ENCODE peak calls at places on chromosomes 13 and 19, in five cellular contexts. M is A549, E is endothelial cell of umbilical vein, V is HepG2, G is GM12878. I is an unnamed sample.

GRCh38 chr13:113489549-113490495 is 689 bp downstream of the DCUN1D2 start:
- DNase-seq in M (peak; percentile 12), E (peak; percentile 48), V (no peak), G (no peak), I (peak; percentile 68)

GRCh38 chr19:53910170-53910518 is 1.1 kb downstream of the CACNG7 start:
- DNase-seq in M (no peak), E (no peak), V (no peak), G (no peak), I (no peak)

GRCh38 chr19:18415177-18415867 is 3.9 kb upstream of the SSBP4 start:
- DNase-seq in M (no peak), E (peak; percentile 76), V (no peak), G (no peak), I (peak; percentile 94)

GRCh38 chr19:12865746-12866415 is 15.4 kb downstream of the DNASE2 start:
- DNase-seq in M (no peak), E (no peak), V (no peak), G (no peak), I (no peak)

GRCh38 chr13:100129605-100130004 is 40.7 kb downstream of the PCCA start:
- DNase-seq in M (no peak), E (peak; percentile 27), V (no peak), G (peak; percentile 34), I (peak; percentile 78)

GRCh38 chr13:77519808-77520207 is 15.7 kb upstream of the SCEL start:
- DNase-seq in M (no peak), E (peak; percentile 50), V (no peak), G (no peak), I (no peak)

GRCh38 chr13:98371624-98372023 is 194.6 kb upstream of the RNF113B start:
- DNase-seq in M (no peak), E (no peak), V (no peak), G (no peak), I (no peak)

GRCh38 chr13:85853901-85854663 is 54.9 kb upstream of the SLITRK6 start:
- DNase-seq in M (no peak), E (no peak), V (no peak), G (no peak), I (no peak)

GRCh38 chr13:24208314-24208713 is 47.8 kb downstream of the SPATA13 start:
- DNase-seq in M (peak; percentile 44), E (peak; percentile 78), V (no peak), G (no peak), I (no peak)

GRCh38 chr19:14089662-14090508 is 666 bp downstream of the SAMD1 start:
- DNase-seq in M (no peak), E (peak; percentile 28), V (no peak), G (no peak), I (peak; percentile 71)

GRCh38 chr13:33106656-33107402 is 90.6 kb downstream of the KL start:
- DNase-seq in M (no peak), E (no peak), V (no peak), G (no peak), I (no peak)

GRCh38 chr13:44688652-44689051 is 112.5 kb upstream of the TSC22D1 start:
- DNase-seq in M (no peak), E (no peak), V (no peak), G (no peak), I (no peak)

GRCh38 chr13:114089751-114090400 is 42.5 kb downstream of the RASA3 start:
- DNase-seq in M (no peak), E (no peak), V (no peak), G (no peak), I (no peak)

GRCh38 chr13:84917252-84917878 is 881.9 kb downstream of the SLITRK6 start:
- DNase-seq in M (no peak), E (peak; percentile 16), V (peak; percentile 8), G (no peak), I (peak; percentile 6)

GRCh38 chr13:77980592-77980991 is 62.0 kb upstream of the EDNRB start:
- DNase-seq in M (no peak), E (peak; percentile 86), V (no peak), G (no peak), I (no peak)

GRCh38 chr19:32652893-32653625 is 21.9 kb downstream of the ANKRD27 start:
- DNase-seq in M (no peak), E (peak; percentile 53), V (no peak), G (no peak), I (no peak)

DNA sequence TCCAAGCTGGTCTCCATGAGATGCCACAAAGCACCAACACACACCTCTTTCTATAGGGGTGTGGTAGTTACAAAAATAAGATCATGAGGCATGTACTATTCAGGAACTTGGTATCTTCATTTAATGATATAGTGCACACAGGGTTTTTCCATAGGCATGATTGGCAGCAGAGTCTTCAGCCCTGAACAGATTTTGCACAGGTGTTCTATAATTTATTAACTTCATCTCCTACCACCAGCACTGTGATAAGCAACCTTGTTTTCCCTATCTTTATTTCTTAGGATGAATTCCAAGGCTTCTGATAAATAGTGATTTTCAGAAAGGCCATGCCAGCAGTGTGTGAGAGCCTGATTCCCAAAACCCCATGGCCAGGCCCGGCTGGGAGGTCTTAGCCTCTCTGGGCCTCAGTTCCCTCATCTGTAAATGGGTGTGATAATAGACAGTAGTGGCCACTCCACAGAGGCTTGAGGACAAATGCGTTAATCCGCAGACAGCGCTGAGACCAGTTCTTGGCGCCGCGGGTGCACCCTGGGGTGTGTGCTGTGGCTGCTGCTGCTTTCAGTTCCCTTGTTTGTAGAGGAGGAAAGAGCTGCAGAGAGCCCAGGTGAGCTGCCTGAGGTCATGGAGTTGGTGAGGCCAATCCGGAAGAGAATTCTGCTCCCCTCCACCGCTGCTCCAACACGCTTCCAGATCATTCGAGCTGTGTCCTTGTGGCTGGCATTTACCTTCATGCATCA is 33.1 kb downstream of the DHRS12 start:
- DNase-seq in M (no peak), E (no peak), V (no peak), G (no peak), I (no peak)
- H3K4me3 ChIP-seq in M (no peak overlapping the region), E (no peak overlapping the region), V (no peak overlapping the region), G (no peak overlapping the region), I (no peak overlapping the region)

DNA sequence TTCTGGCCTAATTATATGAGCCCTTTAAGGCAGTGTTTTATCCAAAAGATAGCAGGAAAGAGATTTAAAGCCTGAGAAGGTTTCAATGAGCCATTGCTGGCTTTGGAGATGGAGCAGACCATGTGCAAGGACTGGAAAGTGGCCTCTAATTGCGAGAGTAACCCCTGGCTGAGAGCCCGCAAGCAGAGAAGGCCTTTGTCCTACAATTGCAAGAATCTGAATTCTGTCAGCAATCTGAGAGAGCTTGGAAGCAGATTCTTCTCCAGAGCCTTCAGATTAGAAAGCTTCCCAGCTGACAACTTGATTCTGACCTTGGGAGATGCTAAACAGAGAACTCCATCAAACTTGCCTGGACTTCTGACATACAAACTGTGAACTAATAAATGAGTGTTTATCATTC is 528.7 kb upstream of the KLF12 start:
- DNase-seq in M (no peak), E (no peak), V (no peak), G (no peak), I (no peak)
- TF ChIP-seq MYC in M (no peak), E (no peak), V (no peak), G (no peak), I (no peak)

GRCh38 chr19:42465827-42466280 is 23.1 kb upstream of the CXCL17 start:
- DNase-seq in M (no peak), E (no peak), V (no peak), G (peak; percentile 66), I (no peak)
- H3K4me3 ChIP-seq in M (no peak overlapping the region), E (no peak overlapping the region), V (no peak overlapping the region), G (no peak overlapping the region), I (no peak overlapping the region)

DNA sequence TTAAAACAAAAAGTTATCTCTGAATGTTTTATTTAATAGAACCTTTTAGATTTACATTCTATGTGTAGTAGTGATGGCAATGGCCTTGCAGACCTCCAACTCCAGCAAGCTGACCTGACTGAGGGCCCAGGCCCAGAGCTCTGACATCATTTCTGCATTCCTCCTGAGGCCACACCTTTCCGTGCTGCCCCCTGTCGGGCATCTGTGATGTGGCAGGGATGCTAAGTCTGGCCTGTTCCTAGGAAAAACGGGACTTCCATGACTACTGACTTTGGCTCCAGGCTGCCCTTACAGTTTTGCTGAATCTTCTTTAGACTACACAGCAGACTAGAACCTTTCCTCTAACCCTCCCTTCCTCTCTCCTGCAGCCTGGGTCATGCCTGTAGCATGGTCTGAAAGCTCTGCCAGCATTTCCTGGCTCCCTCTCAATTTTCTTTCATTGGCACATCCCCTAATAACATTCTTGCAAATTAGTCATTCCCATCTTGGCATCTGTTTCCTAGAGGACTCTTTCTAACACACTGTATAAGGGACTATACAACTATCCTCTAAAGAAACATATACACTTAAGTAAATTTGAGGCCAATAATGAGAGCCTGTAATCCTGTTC is 249.0 kb downstream of the GPC5 start:
- DNase-seq in M (no peak), E (no peak), V (peak; percentile 26), G (no peak), I (peak; percentile 34)
- TF ChIP-seq MYC in M (no peak), E (no peak), V (no peak), G (no peak), I (no peak)

GRCh38 chr19:51128227-51128626 is 3.5 kb downstream of the SIGLEC9 start:
- DNase-seq in M (no peak), E (no peak), V (no peak), G (no peak), I (no peak)
- H3K4me3 ChIP-seq in M (no peak overlapping the region), E (no peak overlapping the region), V (no peak overlapping the region), G (no peak overlapping the region), I (no peak overlapping the region)

GRCh38 chr19:9348253-9348652 is 14.6 kb upstream of the ZNF177 start:
- DNase-seq in M (no peak), E (no peak), V (no peak), G (no peak), I (no peak)
- TF ChIP-seq MYC in M (no peak), E (no peak), V (no peak), G (no peak), I (no peak)

GRCh38 chr13:111112196-111112595 is 2.9 kb upstream of the ARHGEF7 start:
- DNase-seq in M (no peak), E (no peak), V (no peak), G (no peak), I (no peak)
- H3K4me3 ChIP-seq in M (no peak overlapping the region), E (no peak overlapping the region), V (no peak overlapping the region), G (no peak overlapping the region), I (no peak overlapping the region)

DNA sequence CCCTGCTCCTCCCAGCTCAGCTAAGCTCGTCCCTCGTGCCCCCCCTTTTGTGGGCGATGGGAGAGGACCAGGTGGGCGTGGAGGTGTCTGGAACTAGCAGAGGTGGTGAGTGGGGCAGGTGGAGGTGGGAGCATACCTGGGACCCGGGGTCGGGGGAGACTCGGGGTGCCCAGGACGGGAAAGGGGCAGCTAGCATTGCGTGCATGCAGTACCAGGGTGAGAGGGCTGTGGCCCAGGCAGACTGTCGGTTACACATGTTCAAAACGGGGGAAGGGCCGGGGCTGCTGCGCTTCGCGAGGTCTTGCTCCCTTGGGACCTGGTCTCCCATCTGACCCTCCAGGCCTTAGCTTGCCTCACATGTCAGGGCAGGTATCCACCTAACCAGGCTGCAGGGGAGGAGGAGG is 9.1 kb downstream of the TLE5 start:
- DNase-seq in M (no peak), E (no peak), V (no peak), G (no peak), I (no peak)
- TF ChIP-seq MYC in M (no peak), E (no peak), V (no peak), G (no peak), I (no peak)

GRCh38 chr19:6890938-6891337 is 3.6 kb downstream of the ADGRE1 start:
- DNase-seq in M (no peak), E (no peak), V (no peak), G (no peak), I (peak; percentile 33)
- H3K4me3 ChIP-seq in M (no peak overlapping the region), E (no peak overlapping the region), V (no peak overlapping the region), G (no peak overlapping the region), I (no peak overlapping the region)